ENCODE peak calls at places on chromosomes 11 and 22, in five cellular contexts. One of them, this sample, is unnamed.

GRCh38 chr11:77123591-77123990 is 4.5 kb upstream of the MYO7A start:
- DNase-seq in heart left ventricle: no peak
- DNase-seq in right atrium auricular region: no peak
- DNase-seq in anterior cingulate cortex: no peak
- DNase-seq in tibial nerve: no peak
- DNase-seq in this sample: no peak

GRCh38 chr11:116962108-116962507 is 124.7 kb upstream of the APOA1 start:
- DNase-seq in tibial nerve: no peak
- DNase-seq in right atrium auricular region: no peak
- DNase-seq in anterior cingulate cortex: no peak
- DNase-seq in heart left ventricle: no peak
- DNase-seq in this sample: no peak

GRCh38 chr22:23767673-23768548 is at the start of gene CHCHD10:
- DNase-seq in right atrium auricular region: peak
- DNase-seq in heart left ventricle: peak
- DNase-seq in anterior cingulate cortex: peak
- DNase-seq in tibial nerve: peak
- DNase-seq in this sample: peak

GRCh38 chr11:130675456-130675855 is 227.0 kb downstream of the ADAMTS15 start:
- DNase-seq in right atrium auricular region: peak
- DNase-seq in heart left ventricle: peak
- DNase-seq in anterior cingulate cortex: no peak
- DNase-seq in tibial nerve: peak
- DNase-seq in this sample: no peak

GRCh38 chr22:43004362-43005035 is 10.4 kb downstream of the PACSIN2 start:
- DNase-seq in anterior cingulate cortex: no peak
- DNase-seq in right atrium auricular region: no peak
- DNase-seq in heart left ventricle: no peak
- DNase-seq in tibial nerve: no peak
- DNase-seq in this sample: no peak

GRCh38 chr11:2912498-2912897 is 16.7 kb downstream of the PHLDA2 start:
- DNase-seq in anterior cingulate cortex: no peak
- DNase-seq in right atrium auricular region: no peak
- DNase-seq in tibial nerve: no peak
- DNase-seq in heart left ventricle: no peak
- DNase-seq in this sample: no peak

GRCh38 chr11:118618115-118618990 is 10.9 kb downstream of the PHLDB1 start:
- DNase-seq in tibial nerve: peak
- DNase-seq in right atrium auricular region: peak
- DNase-seq in anterior cingulate cortex: peak
- DNase-seq in heart left ventricle: peak
- DNase-seq in this sample: no peak

GRCh38 chr11:68916439-68916838 is 12.7 kb downstream of the IGHMBP2 start:
- DNase-seq in tibial nerve: no peak
- DNase-seq in right atrium auricular region: no peak
- DNase-seq in anterior cingulate cortex: no peak
- DNase-seq in heart left ventricle: no peak
- DNase-seq in this sample: no peak

This sample was measured in type B pancreatic cell.